ENCODE peak calls at places on chromosomes 11 and 22, in five cellular contexts. D is right lobe of liver, B is upper lobe of left lung, T is stomach, G is heart left ventricle. J is an unnamed sample.

GRCh38 chr11:61966673-61967176 is 709 bp downstream of the FTH1 start:
- DNase-seq in D (peak; percentile 56), B (no peak), T (no peak), G (no peak), J (peak; percentile 54)

GRCh38 chr11:11532574-11532973 is 89.2 kb downstream of the GALNT18 start:
- DNase-seq in D (no peak), B (no peak), T (no peak), G (peak; percentile 56), J (no peak)

GRCh38 chr11:44759743-44760476 is 33.1 kb downstream of the TSPAN18 start:
- DNase-seq in D (no peak), B (no peak), T (no peak), G (no peak), J (no peak)

GRCh38 chr22:23527971-23528740 is 51.9 kb downstream of the IGLL1 start:
- DNase-seq in D (no peak), B (no peak), T (no peak), G (no peak), J (no peak)

GRCh38 chr11:44954051-44954906 is 3.6 kb upstream of the TP53I11 start:
- DNase-seq in D (no peak), B (no peak), T (no peak), G (no peak), J (no peak)

GRCh38 chr11:66172146-66172545 is 96.3 kb upstream of the RAB1B start:
- DNase-seq in D (no peak), B (no peak), T (no peak), G (no peak), J (no peak)

GRCh38 chr11:67592880-67593624 is 9.4 kb downstream of the GSTP1 start:
- DNase-seq in D (no peak), B (no peak), T (no peak), G (no peak), J (no peak)

GRCh38 chr11:9728058-9728457 is 64.2 kb downstream of the SWAP70 start:
- DNase-seq in D (no peak), B (no peak), T (no peak), G (no peak), J (no peak)

GRCh38 chr22:30856699-30857098 is 111.9 kb downstream of the MORC2 start:
- DNase-seq in D (no peak), B (no peak), T (no peak), G (no peak), J (no peak)

GRCh38 chr22:24466831-24467249 is 28.3 kb upstream of the UPB1 start:
- DNase-seq in D (no peak), B (no peak), T (no peak), G (no peak), J (peak; percentile 46)

GRCh38 chr22:38861170-38861874 is 10.7 kb downstream of the CBX6 start:
- DNase-seq in D (peak; percentile 35), B (no peak), T (no peak), G (no peak), J (no peak)

GRCh38 chr11:62677709-62678108 is 1.2 kb downstream of the UBXN1 start:
- DNase-seq in D (no peak), B (no peak), T (no peak), G (no peak), J (no peak)

GRCh38 chr11:86374586-86374985 is at the start of gene CCDC81:
- DNase-seq in D (peak; percentile 46), B (no peak), T (no peak), G (no peak), J (no peak)

GRCh38 chr11:18392434-18393321 is 1.7 kb upstream of the LDHA start:
- DNase-seq in D (no peak), B (peak; percentile 26), T (no peak), G (no peak), J (no peak)

GRCh38 chr11:2447253-2447950 is 2.6 kb downstream of the KCNQ1 start:
- DNase-seq in D (peak; percentile 59), B (peak; percentile 45), T (no peak), G (peak; percentile 27), J (peak; percentile 82)

GRCh38 chr11:73343076-73343833 is 32.9 kb upstream of the RELT start:
- DNase-seq in D (no peak), B (no peak), T (no peak), G (no peak), J (no peak)

GRCh38 chr11:34805937-34806336 is 110.2 kb downstream of the APIP start:
- DNase-seq in D (no peak), B (no peak), T (no peak), G (no peak), J (no peak)

GRCh38 chr11:3799883-3800282 is 2.5 kb upstream of the NUP98 start:
- DNase-seq in D (no peak), B (no peak), T (no peak), G (no peak), J (no peak)

GRCh38 chr11:78647986-78648875 is 73.6 kb upstream of the NARS2 start:
- DNase-seq in D (no peak), B (peak; percentile 10), T (no peak), G (no peak), J (no peak)

GRCh38 chr11:73187854-73188253 is 30.2 kb upstream of the P2RY2 start:
- DNase-seq in D (no peak), B (no peak), T (no peak), G (no peak), J (no peak)

GRCh38 chr11:73578786-73579185 is 19.1 kb downstream of the FAM168A start:
- DNase-seq in D (no peak), B (no peak), T (no peak), G (no peak), J (no peak)

GRCh38 chr22:25420925-25421904 is 143.3 kb upstream of the GRK3 start:
- DNase-seq in D (no peak), B (no peak), T (no peak), G (no peak), J (no peak)

GRCh38 chr11:12761029-12761428 is 86.8 kb downstream of the TEAD1 start:
- DNase-seq in D (no peak), B (no peak), T (no peak), G (no peak), J (no peak)

GRCh38 chr11:119421941-119422504 is 949 bp downstream of the THY1 start:
- DNase-seq in D (no peak), B (no peak), T (no peak), G (no peak), J (no peak)

GRCh38 chr11:12803086-12803826 is 129.0 kb downstream of the TEAD1 start:
- DNase-seq in D (no peak), B (no peak), T (no peak), G (no peak), J (no peak)

GRCh38 chr11:66886671-66887221 is 29.9 kb downstream of the LRFN4 start:
- DNase-seq in D (no peak), B (peak; percentile 44), T (peak; percentile 58), G (peak; percentile 48), J (no peak)

GRCh38 chr11:107836811-107837210 is 21.8 kb downstream of the SLC35F2 start:
- DNase-seq in D (no peak), B (no peak), T (no peak), G (no peak), J (no peak)

GRCh38 chr11:107844041-107844440 is 14.5 kb downstream of the SLC35F2 start:
- DNase-seq in D (no peak), B (no peak), T (no peak), G (no peak), J (no peak)

GRCh38 chr11:107834995-107835394 is 23.6 kb downstream of the SLC35F2 start:
- DNase-seq in D (no peak), B (no peak), T (no peak), G (no peak), J (no peak)

DNA sequence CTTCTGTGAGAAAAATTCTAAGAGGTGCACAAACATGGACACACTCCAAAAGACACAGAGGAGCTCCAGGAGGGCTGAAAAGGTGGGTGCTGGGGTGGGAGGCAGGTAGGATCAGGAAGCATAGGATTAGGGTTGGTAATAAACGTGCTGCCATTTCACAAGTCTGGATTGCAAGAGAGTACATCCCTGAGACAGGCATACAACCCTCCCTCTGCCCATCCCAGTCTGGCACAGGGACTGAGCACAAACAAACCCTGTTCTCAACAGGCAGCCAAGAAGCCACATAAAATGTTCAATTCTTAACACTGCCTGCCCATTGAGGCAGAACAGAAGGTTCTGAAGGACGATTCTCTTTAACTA is 18.5 kb downstream of the SLC35F2 start:
- DNase-seq in D (no peak), B (no peak), T (no peak), G (no peak), J (no peak)
- H3K27ac ChIP-seq in D (no peak overlapping the region), B (peak overlapping the region; percentile 57), T (peak overlapping the region; percentile 75), G (no peak overlapping the region), J (no peak overlapping the region)

GRCh38 chr22:19799322-19800190 is 39.0 kb downstream of the TBX1 start:
- DNase-seq in D (peak; percentile 47), B (no peak), T (no peak), G (no peak), J (no peak)
- TF ChIP-seq CTCF in D (no peak), B (no peak), T (no peak), G (no peak), J (no peak)

GRCh38 chr22:22043296-22044078 is 60.9 kb upstream of the TOP3B start:
- DNase-seq in D (no peak), B (no peak), T (no peak), G (no peak), J (no peak)
- TF ChIP-seq POLR2A in D (no peak), B (no peak), T (no peak), G (no peak), J (no peak)

DNA sequence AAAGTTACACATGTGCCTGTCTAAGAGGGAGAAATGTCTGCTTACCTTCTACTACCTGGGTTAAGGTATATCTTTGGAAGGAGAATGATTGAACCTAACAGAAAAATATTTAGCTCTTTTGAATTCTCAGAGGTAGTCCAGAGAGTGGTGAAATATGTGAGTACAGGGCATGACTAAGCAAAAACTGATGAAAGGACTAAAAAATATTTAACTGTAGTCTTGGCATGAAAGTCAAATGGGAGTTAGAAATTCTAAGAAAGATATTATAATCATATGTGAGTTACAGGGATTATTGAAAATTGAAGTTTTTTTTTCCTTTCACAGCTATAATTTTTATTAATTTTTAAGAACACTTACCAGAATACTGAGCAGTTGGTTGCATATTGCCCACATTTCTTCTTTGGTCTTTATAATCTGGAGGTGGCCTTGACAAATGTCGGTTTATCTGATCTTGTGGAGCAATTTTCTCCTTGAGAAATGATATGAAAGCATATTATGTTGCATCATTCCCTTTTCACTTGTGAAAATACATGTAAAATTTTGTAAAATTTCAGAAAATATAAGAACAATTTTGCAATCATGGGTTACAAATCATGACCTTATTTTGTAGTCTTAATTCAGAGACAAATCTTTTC is 61.4 kb upstream of the MTMR2 start:
- DNase-seq in D (no peak), B (no peak), T (no peak), G (no peak), J (no peak)
- H3K27ac ChIP-seq in D (no peak overlapping the region), B (no peak overlapping the region), T (no peak overlapping the region), G (no peak overlapping the region), J (no peak overlapping the region)

DNA sequence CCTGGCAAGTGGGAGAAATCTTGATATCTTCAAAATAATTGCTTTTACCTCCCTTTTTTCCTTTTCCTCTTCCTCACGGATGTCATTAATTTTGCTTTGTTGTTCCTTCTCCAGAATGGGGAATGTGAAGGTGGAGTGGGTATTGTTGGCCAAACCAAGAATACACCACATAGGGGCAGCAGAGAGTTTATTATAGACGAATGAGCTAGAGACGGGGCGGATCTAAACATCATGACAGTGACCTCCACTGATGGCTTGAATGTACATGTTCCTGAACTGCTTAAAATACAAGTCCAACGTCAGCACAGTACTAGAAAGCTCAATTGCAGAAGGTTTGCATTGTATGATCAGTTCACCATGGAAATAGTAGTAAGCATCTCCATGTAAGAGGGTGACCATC is 122.3 kb upstream of the SNX19 start:
- DNase-seq in D (no peak), B (no peak), T (no peak), G (no peak), J (no peak)
- TF ChIP-seq CTCF in D (no peak), B (no peak), T (no peak), G (no peak), J (peak; percentile 23)